ENCODE peak calls at places on chromosome 15, in nine cellular contexts. One of them, this sample, is unnamed.

GRCh38 chr15:92391640-92392039 is 2.0 kb upstream of the ST8SIA2 start:
- DNase-seq in fibroblast of lung: peak; percentile 45
- DNase-seq in RWPE1: peak; percentile 19
- DNase-seq in D721Med: no peak
- DNase-seq in HFFc6: peak; percentile 32
- DNase-seq in progenitor cell of endocrine pancreas: no peak
- DNase-seq in glutamatergic neuron: no peak
- DNase-seq in heart left ventricle: no peak
- DNase-seq in GM12865: peak; percentile 42
- DNase-seq in this sample: no peak

GRCh38 chr15:65862682-65863081 is 6.6 kb upstream of the RAB11A start:
- DNase-seq in RWPE1: no peak
- DNase-seq in heart left ventricle: no peak
- DNase-seq in progenitor cell of endocrine pancreas: no peak
- DNase-seq in GM12865: peak; percentile 86
- DNase-seq in glutamatergic neuron: peak; percentile 55
- DNase-seq in fibroblast of lung: peak; percentile 71
- DNase-seq in D721Med: no peak
- DNase-seq in HFFc6: peak; percentile 32
- DNase-seq in this sample: no peak

GRCh38 chr15:36358094-36358961 is 221.1 kb upstream of the CDIN1 start:
- DNase-seq in fibroblast of lung: peak; percentile 97
- DNase-seq in D721Med: no peak
- DNase-seq in GM12865: no peak
- DNase-seq in RWPE1: no peak
- DNase-seq in HFFc6: peak; percentile 92
- DNase-seq in heart left ventricle: no peak
- DNase-seq in progenitor cell of endocrine pancreas: no peak
- DNase-seq in glutamatergic neuron: no peak
- DNase-seq in this sample: no peak

GRCh38 chr15:85755942-85756341 is 38.8 kb downstream of the KLHL25 start:
- DNase-seq in HFFc6: no peak
- DNase-seq in RWPE1: no peak
- DNase-seq in glutamatergic neuron: no peak
- DNase-seq in D721Med: no peak
- DNase-seq in progenitor cell of endocrine pancreas: no peak
- DNase-seq in GM12865: no peak
- DNase-seq in fibroblast of lung: no peak
- DNase-seq in heart left ventricle: no peak
- DNase-seq in this sample: no peak

GRCh38 chr15:72532991-72533601 is 59.0 kb downstream of the ARIH1 start:
- DNase-seq in fibroblast of lung: no peak
- DNase-seq in RWPE1: no peak
- DNase-seq in HFFc6: no peak
- DNase-seq in GM12865: peak; percentile 8
- DNase-seq in D721Med: no peak
- DNase-seq in progenitor cell of endocrine pancreas: no peak
- DNase-seq in heart left ventricle: no peak
- DNase-seq in glutamatergic neuron: no peak
- DNase-seq in this sample: no peak

GRCh38 chr15:48415036-48415886 is 84.0 kb downstream of the DUT start:
- DNase-seq in D721Med: no peak
- DNase-seq in glutamatergic neuron: peak; percentile 29
- DNase-seq in HFFc6: peak; percentile 58
- DNase-seq in RWPE1: peak; percentile 69
- DNase-seq in fibroblast of lung: peak; percentile 64
- DNase-seq in progenitor cell of endocrine pancreas: no peak
- DNase-seq in GM12865: no peak
- DNase-seq in heart left ventricle: no peak
- DNase-seq in this sample: no peak

GRCh38 chr15:78024141-78024567 is 53.4 kb downstream of the TBC1D2B start:
- DNase-seq in glutamatergic neuron: no peak
- DNase-seq in fibroblast of lung: peak; percentile 45
- DNase-seq in progenitor cell of endocrine pancreas: no peak
- DNase-seq in D721Med: no peak
- DNase-seq in heart left ventricle: peak; percentile 69
- DNase-seq in RWPE1: no peak
- DNase-seq in GM12865: no peak
- DNase-seq in HFFc6: no peak
- DNase-seq in this sample: peak; percentile 16

GRCh38 chr15:59294574-59294960 is 78.1 kb downstream of the MYO1E start:
- DNase-seq in HFFc6: peak; percentile 77
- DNase-seq in progenitor cell of endocrine pancreas: no peak
- DNase-seq in D721Med: no peak
- DNase-seq in RWPE1: peak; percentile 26
- DNase-seq in heart left ventricle: no peak
- DNase-seq in fibroblast of lung: no peak
- DNase-seq in glutamatergic neuron: no peak
- DNase-seq in GM12865: no peak
- DNase-seq in this sample: no peak

GRCh38 chr15:75966073-75966472 is 46.2 kb downstream of the NRG4 start:
- DNase-seq in GM12865: no peak
- DNase-seq in heart left ventricle: no peak
- DNase-seq in fibroblast of lung: peak; percentile 11
- DNase-seq in RWPE1: peak; percentile 11
- DNase-seq in progenitor cell of endocrine pancreas: no peak
- DNase-seq in HFFc6: peak; percentile 36
- DNase-seq in D721Med: no peak
- DNase-seq in glutamatergic neuron: no peak
- DNase-seq in this sample: peak; percentile 19

DNA sequence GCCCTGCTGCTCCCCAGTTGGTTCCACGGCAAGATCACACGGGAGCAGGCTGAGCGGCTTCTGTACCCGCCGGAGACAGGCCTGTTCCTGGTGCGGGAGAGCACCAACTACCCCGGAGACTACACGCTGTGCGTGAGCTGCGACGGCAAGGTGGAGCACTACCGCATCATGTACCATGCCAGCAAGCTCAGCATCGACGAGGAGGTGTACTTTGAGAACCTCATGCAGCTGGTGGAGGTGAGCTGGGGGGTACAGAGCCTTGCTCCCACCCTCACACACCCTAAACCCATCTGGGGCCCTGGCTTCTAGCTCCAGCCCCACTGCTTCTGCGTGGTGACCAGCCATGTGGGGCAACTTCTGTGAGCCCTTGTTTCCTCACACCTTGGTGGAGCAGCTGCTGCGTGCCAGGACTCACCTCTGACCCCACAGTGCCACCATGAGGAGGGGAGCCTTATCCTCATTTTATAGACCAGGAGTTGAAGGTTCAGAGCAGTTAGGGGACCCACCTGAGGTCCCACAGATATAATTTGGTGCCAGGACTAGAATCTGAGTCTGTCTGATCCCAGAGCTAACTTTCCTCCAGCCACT is 13.3 kb upstream of the LMAN1L start:
- DNase-seq in RWPE1: no peak
- DNase-seq in fibroblast of lung: no peak
- DNase-seq in progenitor cell of endocrine pancreas: no peak
- DNase-seq in glutamatergic neuron: no peak
- DNase-seq in D721Med: no peak
- DNase-seq in HFFc6: no peak
- DNase-seq in heart left ventricle: no peak
- DNase-seq in GM12865: peak; percentile 52
- DNase-seq in this sample: no peak
- TF ChIP-seq CTCF in RWPE1: no peak
- TF ChIP-seq CTCF in fibroblast of lung: no peak
- TF ChIP-seq CTCF in progenitor cell of endocrine pancreas: no peak
- TF ChIP-seq CTCF in glutamatergic neuron: no peak
- TF ChIP-seq CTCF in D721Med: peak; percentile 7
- TF ChIP-seq CTCF in HFFc6: no peak
- TF ChIP-seq CTCF in heart left ventricle: no peak
- TF ChIP-seq CTCF in GM12865: no peak
- TF ChIP-seq CTCF in this sample: no peak

GRCh38 chr15:40340038-40340739 is 550 bp downstream of the CCDC9B start:
- DNase-seq in glutamatergic neuron: peak; percentile 72
- DNase-seq in HFFc6: peak; percentile 26
- DNase-seq in D721Med: no peak
- DNase-seq in RWPE1: peak; percentile 49
- DNase-seq in progenitor cell of endocrine pancreas: no peak
- DNase-seq in fibroblast of lung: peak; percentile 81
- DNase-seq in heart left ventricle: peak; percentile 93
- DNase-seq in GM12865: no peak
- DNase-seq in this sample: peak; percentile 54
- TF ChIP-seq CTCF in glutamatergic neuron: no peak
- TF ChIP-seq CTCF in HFFc6: no peak
- TF ChIP-seq CTCF in D721Med: no peak
- TF ChIP-seq CTCF in RWPE1: no peak
- TF ChIP-seq CTCF in progenitor cell of endocrine pancreas: no peak
- TF ChIP-seq CTCF in fibroblast of lung: no peak
- TF ChIP-seq CTCF in heart left ventricle: peak; percentile 13
- TF ChIP-seq CTCF in GM12865: no peak
- TF ChIP-seq CTCF in this sample: no peak

GRCh38 chr15:79168922-79169322 is 78.3 kb upstream of the RASGRF1 start:
- DNase-seq in D721Med: no peak
- DNase-seq in glutamatergic neuron: peak; percentile 54
- DNase-seq in progenitor cell of endocrine pancreas: peak; percentile 35
- DNase-seq in GM12865: no peak
- DNase-seq in RWPE1: no peak
- DNase-seq in HFFc6: no peak
- DNase-seq in heart left ventricle: peak; percentile 60
- DNase-seq in fibroblast of lung: peak; percentile 3
- DNase-seq in this sample: no peak
- TF ChIP-seq CTCF in D721Med: no peak
- TF ChIP-seq CTCF in glutamatergic neuron: no peak
- TF ChIP-seq CTCF in progenitor cell of endocrine pancreas: peak; percentile 45
- TF ChIP-seq CTCF in GM12865: no peak
- TF ChIP-seq CTCF in RWPE1: no peak
- TF ChIP-seq CTCF in HFFc6: no peak
- TF ChIP-seq CTCF in heart left ventricle: no peak
- TF ChIP-seq CTCF in fibroblast of lung: no peak
- TF ChIP-seq CTCF in this sample: no peak

DNA sequence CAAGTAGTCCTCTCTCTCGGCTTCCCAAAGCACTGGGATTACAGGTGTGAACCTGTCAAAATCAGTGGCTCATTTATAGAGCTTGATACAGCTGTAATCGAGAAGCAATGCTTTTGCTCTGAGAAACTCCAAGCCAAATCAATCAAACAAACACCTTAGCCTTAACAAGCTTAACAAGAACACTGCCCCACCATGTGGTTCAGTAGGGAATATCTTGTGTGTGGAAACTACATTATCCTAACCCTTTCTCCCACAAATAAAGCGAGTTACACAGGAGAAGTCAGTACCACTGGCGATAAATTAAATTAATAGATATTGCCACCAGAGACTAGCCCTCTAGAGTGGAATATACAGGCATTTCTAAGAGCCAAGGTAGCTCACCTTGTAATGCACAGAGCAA is 13.9 kb downstream of the CDAN1 start:
- DNase-seq in glutamatergic neuron: no peak
- DNase-seq in D721Med: no peak
- DNase-seq in progenitor cell of endocrine pancreas: no peak
- DNase-seq in HFFc6: no peak
- DNase-seq in fibroblast of lung: no peak
- DNase-seq in GM12865: no peak
- DNase-seq in heart left ventricle: no peak
- DNase-seq in RWPE1: no peak
- DNase-seq in this sample: no peak
- TF ChIP-seq CTCF in glutamatergic neuron: no peak
- TF ChIP-seq CTCF in D721Med: no peak
- TF ChIP-seq CTCF in progenitor cell of endocrine pancreas: peak; percentile 50
- TF ChIP-seq CTCF in HFFc6: peak; percentile 45
- TF ChIP-seq CTCF in fibroblast of lung: no peak
- TF ChIP-seq CTCF in GM12865: no peak
- TF ChIP-seq CTCF in heart left ventricle: no peak
- TF ChIP-seq CTCF in RWPE1: peak; percentile 25
- TF ChIP-seq CTCF in this sample: no peak

This sample was measured in AG09319.